ENCODE peak calls at places on chromosomes 16 and 17, in five cellular contexts. L is LHCN-M2, M is foreskin melanocyte, N is bronchial epithelial cell, X is thoracic aorta. I is an unnamed sample.

GRCh38 chr17:61403846-61404701 is 4.4 kb downstream of the TBX2 start:
- DNase-seq in L (no peak), M (no peak), N (peak), X (no peak), I (no peak)

GRCh38 chr16:66509576-66509975 is 40.3 kb downstream of the TK2 start:
- DNase-seq in L (no peak), M (no peak), N (no peak), X (no peak), I (peak)

GRCh38 chr16:16029431-16030011 is 80.1 kb downstream of the ABCC1 start:
- DNase-seq in L (peak), M (no peak), N (no peak), X (no peak), I (no peak)

GRCh38 chr16:508884-509736 is 18.4 kb upstream of the CAPN15 start:
- DNase-seq in L (peak), M (peak), N (no peak), X (no peak), I (no peak)

GRCh38 chr16:1296688-1297412 is 12.6 kb upstream of the UBE2I start:
- DNase-seq in L (peak), M (no peak), N (peak), X (no peak), I (no peak)

GRCh38 chr16:354286-354881 is 1.9 kb upstream of the AXIN1 start:
- DNase-seq in L (no peak), M (no peak), N (peak), X (no peak), I (no peak)

GRCh38 chr16:12833939-12834338 is 30.3 kb upstream of the CPPED1 start:
- DNase-seq in L (no peak), M (no peak), N (no peak), X (no peak), I (no peak)

GRCh38 chr16:52825882-52826281 is 226.8 kb downstream of the CHD9NB start:
- DNase-seq in L (peak), M (no peak), N (no peak), X (no peak), I (no peak)

GRCh38 chr17:75031972-75032895 is 14.5 kb downstream of the ATP5PD start:
- DNase-seq in L (peak), M (no peak), N (peak), X (peak), I (peak)

GRCh38 chr17:30346211-30346831 is 12.5 kb upstream of the TMIGD1 start:
- DNase-seq in L (no peak), M (no peak), N (peak), X (no peak), I (no peak)

GRCh38 chr17:75130632-75131277 is 787 bp downstream of the NT5C start:
- DNase-seq in L (peak), M (peak), N (peak), X (no peak), I (peak)

GRCh38 chr17:65487161-65487560 is 74.3 kb downstream of the AXIN2 start:
- DNase-seq in L (no peak), M (no peak), N (no peak), X (no peak), I (no peak)

GRCh38 chr16:82634955-82635610 is 8.3 kb downstream of the CDH13 start:
- DNase-seq in L (no peak), M (no peak), N (no peak), X (no peak), I (no peak)

GRCh38 chr17:51118330-51119195 is 2.1 kb downstream of the SPAG9 start:
- DNase-seq in L (peak), M (no peak), N (no peak), X (no peak), I (peak)

GRCh38 chr16:4323845-4324478 is 8.1 kb downstream of the GLIS2 start:
- DNase-seq in L (no peak), M (no peak), N (no peak), X (no peak), I (no peak)

GRCh38 chr17:19311421-19312215 is 50.9 kb downstream of the B9D1 start:
- DNase-seq in L (no peak), M (no peak), N (no peak), X (no peak), I (no peak)

GRCh38 chr16:50531359-50531758 is 16.8 kb upstream of the NKD1 start:
- DNase-seq in L (no peak), M (no peak), N (no peak), X (no peak), I (peak)

GRCh38 chr17:41793749-41794602 is 7.5 kb upstream of the JUP start:
- DNase-seq in L (no peak), M (no peak), N (no peak), X (no peak), I (no peak)

GRCh38 chr16:87048038-87048743 is 269.0 kb downstream of the C16orf95 start:
- DNase-seq in L (no peak), M (no peak), N (no peak), X (no peak), I (no peak)

GRCh38 chr17:74181341-74181740 is 22.1 kb upstream of the RPL38 start:
- DNase-seq in L (no peak), M (no peak), N (no peak), X (no peak), I (no peak)

GRCh38 chr16:22813946-22814325 is at the start of gene HS3ST2:
- DNase-seq in L (no peak), M (peak), N (peak), X (no peak), I (peak)

GRCh38 chr16:87314990-87315420 is 2.2 kb downstream of the C16orf95 start:
- DNase-seq in L (no peak), M (no peak), N (no peak), X (no peak), I (peak)